ENCODE peak calls at places on chromosome 19, in five cellular contexts. One of them, this sample, is unnamed.

GRCh38 chr19:41883821-41884733 is 1.1 kb downstream of the ARHGEF1 start:
- DNase-seq in T-helper 1 cell: peak
- DNase-seq in cardiac fibroblast: peak
- DNase-seq in progenitor cell of endocrine pancreas: peak
- DNase-seq in endothelial cell: peak
- DNase-seq in this sample: peak

GRCh38 chr19:12112701-12113100 is 27.4 kb downstream of the ZNF20 start:
- DNase-seq in T-helper 1 cell: no peak
- DNase-seq in cardiac fibroblast: no peak
- DNase-seq in progenitor cell of endocrine pancreas: no peak
- DNase-seq in endothelial cell: no peak
- DNase-seq in this sample: no peak

GRCh38 chr19:53161123-53161522 is 2.3 kb upstream of the ZNF347 start:
- DNase-seq in T-helper 1 cell: no peak
- DNase-seq in cardiac fibroblast: no peak
- DNase-seq in progenitor cell of endocrine pancreas: no peak
- DNase-seq in endothelial cell: no peak
- DNase-seq in this sample: no peak

GRCh38 chr19:5451494-5451893 is 3.7 kb upstream of the ZNRF4 start:
- DNase-seq in T-helper 1 cell: no peak
- DNase-seq in cardiac fibroblast: no peak
- DNase-seq in progenitor cell of endocrine pancreas: no peak
- DNase-seq in endothelial cell: no peak
- DNase-seq in this sample: no peak

GRCh38 chr19:2536461-2536860 is 60.5 kb downstream of the GADD45B start:
- DNase-seq in T-helper 1 cell: no peak
- DNase-seq in cardiac fibroblast: no peak
- DNase-seq in progenitor cell of endocrine pancreas: no peak
- DNase-seq in endothelial cell: no peak
- DNase-seq in this sample: no peak

GRCh38 chr19:8662263-8662662 is 31.8 kb downstream of the NFILZ start:
- DNase-seq in T-helper 1 cell: no peak
- DNase-seq in cardiac fibroblast: no peak
- DNase-seq in progenitor cell of endocrine pancreas: no peak
- DNase-seq in endothelial cell: no peak
- DNase-seq in this sample: no peak

GRCh38 chr19:47284324-47284899 is 9.7 kb downstream of the INAFM1 start:
- DNase-seq in T-helper 1 cell: peak
- DNase-seq in cardiac fibroblast: peak
- DNase-seq in progenitor cell of endocrine pancreas: peak
- DNase-seq in endothelial cell: peak
- DNase-seq in this sample: peak

GRCh38 chr19:5503598-5503997 is 48.4 kb downstream of the ZNRF4 start:
- DNase-seq in T-helper 1 cell: no peak
- DNase-seq in cardiac fibroblast: no peak
- DNase-seq in progenitor cell of endocrine pancreas: no peak
- DNase-seq in endothelial cell: no peak
- DNase-seq in this sample: no peak

GRCh38 chr19:14394167-14394566 is 12.9 kb downstream of the ADGRE5 start:
- DNase-seq in T-helper 1 cell: no peak
- DNase-seq in cardiac fibroblast: no peak
- DNase-seq in progenitor cell of endocrine pancreas: no peak
- DNase-seq in endothelial cell: no peak
- DNase-seq in this sample: no peak

GRCh38 chr19:4504874-4505569 is 13.3 kb downstream of the PLIN4 start:
- DNase-seq in T-helper 1 cell: no peak
- DNase-seq in cardiac fibroblast: no peak
- DNase-seq in progenitor cell of endocrine pancreas: no peak
- DNase-seq in endothelial cell: no peak
- DNase-seq in this sample: no peak

GRCh38 chr19:49889687-49890348 is 6.9 kb downstream of the IL4I1 start:
- DNase-seq in T-helper 1 cell: peak
- DNase-seq in cardiac fibroblast: peak
- DNase-seq in progenitor cell of endocrine pancreas: peak
- DNase-seq in endothelial cell: peak
- DNase-seq in this sample: peak